ENCODE peak calls at places on chromosomes 6 and 20, in four cellular contexts. D is effector memory CD4-positive, alpha-beta T cell; C is A549; T is fibroblast of pulmonary artery. P is an unnamed sample.

GRCh38 chr6:33430991-33431879 is 11.4 kb downstream of the SYNGAP1 start:
- DNase-seq in T (peak), C (peak), D (peak), P (peak)

GRCh38 chr20:57526885-57527566 is 2.1 kb upstream of the CTCFL start:
- DNase-seq in D (no peak), C (no peak), T (no peak), P (no peak)

GRCh38 chr6:139433647-139434419 is 59.4 kb upstream of the CITED2 start:
- DNase-seq in D (no peak), T (peak), C (no peak), P (no peak)

GRCh38 chr6:1208876-1209275 is 103.0 kb upstream of the FOXQ1 start:
- DNase-seq in C (no peak), D (no peak), T (no peak), P (no peak)

GRCh38 chr20:11582073-11582472 is 335.6 kb upstream of the BTBD3 start:
- DNase-seq in T (peak), D (no peak), C (no peak), P (no peak)

GRCh38 chr20:47272893-47273590 is 83.5 kb downstream of the ZMYND8 start:
- DNase-seq in C (peak), D (peak), T (peak), P (peak)

GRCh38 chr20:25040438-25040831 is 17.5 kb downstream of the ACSS1 start:
- DNase-seq in C (no peak), T (peak), D (no peak), P (no peak)

GRCh38 chr6:35061651-35062410 is 79.3 kb downstream of the TCP11 start:
- DNase-seq in T (no peak), C (no peak), D (no peak), P (no peak)

GRCh38 chr6:44270526-44271405 is 516 bp downstream of the TMEM151B start:
- DNase-seq in C (no peak), T (no peak), D (no peak), P (no peak)

GRCh38 chr6:136962661-136963060 is 40.6 kb downstream of the SLC35D3 start:
- DNase-seq in D (no peak), T (peak), C (no peak), P (no peak)

GRCh38 chr6:170075659-170076223 is 215.1 kb downstream of the DLL1 start:
- DNase-seq in C (no peak), T (no peak), D (no peak), P (no peak)

GRCh38 chr6:5663256-5663655 is 343.5 kb downstream of the NRN1 start:
- DNase-seq in T (no peak), D (no peak), C (no peak), P (no peak)

GRCh38 chr20:19995220-19995863 is 21.8 kb upstream of the NAA20 start:
- DNase-seq in T (peak), D (no peak), C (peak), P (peak)

GRCh38 chr20:51586005-51586440 is 43.5 kb upstream of the NFATC2 start:
- DNase-seq in T (peak), D (no peak), C (peak), P (no peak)

GRCh38 chr20:50699688-50700087 is 8.3 kb upstream of the RIPOR3 start:
- DNase-seq in T (no peak), C (no peak), D (no peak), P (no peak)

GRCh38 chr20:53444386-53444785 is 149.3 kb downstream of the ZNF217 start:
- DNase-seq in D (no peak), C (no peak), T (no peak), P (no peak)

GRCh38 chr6:30507849-30508843 is 18.8 kb downstream of the HLA-E start:
- DNase-seq in C (no peak), D (no peak), T (no peak), P (no peak)

GRCh38 chr6:88238901-88239300 is 72.8 kb upstream of the CNR1 start:
- DNase-seq in D (no peak), T (no peak), C (no peak), P (no peak)

GRCh38 chr6:18245642-18246041 is 18.7 kb downstream of the DEK start:
- DNase-seq in C (no peak), T (no peak), D (no peak), P (peak)

GRCh38 chr6:12119085-12119588 is 107.0 kb downstream of the HIVEP1 start:
- DNase-seq in D (peak), T (no peak), C (peak), P (no peak)

GRCh38 chr20:29878281-29878741 is 1379.2 kb upstream of the DEFB115 start:
- DNase-seq in D (no peak), T (peak), C (peak), P (no peak)

GRCh38 chr6:18263561-18264337 is 581 bp downstream of the DEK start:
- DNase-seq in D (peak), T (peak), C (peak), P (no peak)

GRCh38 chr6:55578537-55579363 is at the start of gene HMGCLL1:
- DNase-seq in D (no peak), T (no peak), C (peak), P (no peak)
- H3K4me3 ChIP-seq in D (no peak), T (no peak), C (peak), P (no peak)

DNA sequence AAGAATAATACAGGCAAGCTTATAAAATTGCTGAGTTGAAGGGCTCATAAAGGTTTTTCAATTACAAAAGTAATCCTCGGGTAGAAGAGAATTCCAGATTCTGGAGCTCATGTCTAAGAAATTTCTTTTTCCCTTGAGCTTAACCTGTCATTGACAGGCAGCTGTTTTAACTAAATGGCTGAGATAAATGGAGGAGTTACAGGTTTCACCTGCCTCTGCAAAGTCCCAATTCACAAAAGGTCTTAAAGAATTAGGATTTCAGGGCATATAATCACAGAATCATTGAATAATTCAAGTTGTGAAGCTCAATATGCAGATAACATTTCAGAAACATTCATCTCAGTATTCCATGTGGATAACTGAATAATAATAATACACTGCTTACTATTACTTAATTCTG is 660.1 kb upstream of the NRSN1 start:
- DNase-seq in D (no peak), T (no peak), C (no peak), P (no peak)
- H3K4me3 ChIP-seq in D (no peak), T (no peak), C (no peak), P (no peak)

GRCh38 chr6:16711551-16712249 is 49.6 kb downstream of the ATXN1 start:
- DNase-seq in T (no peak), C (no peak), D (peak), P (no peak)

GRCh38 chr6:16713597-16713996 is 47.7 kb downstream of the ATXN1 start:
- DNase-seq in T (no peak), D (no peak), C (no peak), P (no peak)

GRCh38 chr6:16712250-16712930 is 48.9 kb downstream of the ATXN1 start:
- DNase-seq in C (no peak), D (no peak), T (peak), P (no peak)

GRCh38 chr6:16716450-16716858 is 44.8 kb downstream of the ATXN1 start:
- DNase-seq in T (no peak), C (no peak), D (no peak), P (no peak)

DNA sequence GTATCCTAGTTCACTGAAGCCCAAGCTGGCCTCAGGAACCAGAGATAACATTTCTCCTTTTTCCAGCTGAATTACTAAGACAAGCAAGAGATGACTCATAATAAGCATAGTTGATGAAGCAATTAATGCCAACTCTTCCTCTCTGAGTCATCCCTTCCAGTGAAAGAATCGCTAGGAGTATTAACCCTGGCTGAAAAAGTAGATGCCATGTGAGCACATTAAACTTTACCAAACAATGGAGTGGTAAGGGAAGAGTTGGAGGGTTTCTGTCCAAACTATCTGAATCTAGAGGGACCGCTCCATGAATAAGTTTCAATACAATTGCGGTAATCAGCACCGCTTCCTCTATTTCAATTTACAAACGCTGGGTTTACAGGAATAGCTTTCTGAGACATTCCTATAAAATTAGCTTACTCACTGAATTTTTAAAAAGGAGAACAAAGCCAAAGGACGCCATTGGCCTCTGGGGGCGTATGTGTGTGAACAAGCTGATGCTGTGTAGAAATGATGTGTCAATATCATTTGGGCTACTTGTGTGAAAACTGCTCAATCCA is 48.3 kb downstream of the ATXN1 start:
- DNase-seq in D (no peak), C (no peak), T (peak), P (peak)
- H3K4me3 ChIP-seq in D (peak), C (peak), T (peak), P (no peak)

GRCh38 chr20:32206383-32207210 is 946 bp downstream of the PLAGL2 start:
- DNase-seq in D (no peak), C (no peak), T (no peak), P (no peak)

GRCh38 chr20:32203556-32204484 is 3.7 kb downstream of the PLAGL2 start:
- DNase-seq in C (no peak), T (peak), D (no peak), P (no peak)

GRCh38 chr20:32204485-32205115 is 2.9 kb downstream of the PLAGL2 start:
- DNase-seq in D (no peak), T (no peak), C (no peak), P (no peak)

GRCh38 chr20:32207211-32207625 is 325 bp downstream of the PLAGL2 start:
- DNase-seq in D (no peak), T (no peak), C (peak), P (no peak)

DNA sequence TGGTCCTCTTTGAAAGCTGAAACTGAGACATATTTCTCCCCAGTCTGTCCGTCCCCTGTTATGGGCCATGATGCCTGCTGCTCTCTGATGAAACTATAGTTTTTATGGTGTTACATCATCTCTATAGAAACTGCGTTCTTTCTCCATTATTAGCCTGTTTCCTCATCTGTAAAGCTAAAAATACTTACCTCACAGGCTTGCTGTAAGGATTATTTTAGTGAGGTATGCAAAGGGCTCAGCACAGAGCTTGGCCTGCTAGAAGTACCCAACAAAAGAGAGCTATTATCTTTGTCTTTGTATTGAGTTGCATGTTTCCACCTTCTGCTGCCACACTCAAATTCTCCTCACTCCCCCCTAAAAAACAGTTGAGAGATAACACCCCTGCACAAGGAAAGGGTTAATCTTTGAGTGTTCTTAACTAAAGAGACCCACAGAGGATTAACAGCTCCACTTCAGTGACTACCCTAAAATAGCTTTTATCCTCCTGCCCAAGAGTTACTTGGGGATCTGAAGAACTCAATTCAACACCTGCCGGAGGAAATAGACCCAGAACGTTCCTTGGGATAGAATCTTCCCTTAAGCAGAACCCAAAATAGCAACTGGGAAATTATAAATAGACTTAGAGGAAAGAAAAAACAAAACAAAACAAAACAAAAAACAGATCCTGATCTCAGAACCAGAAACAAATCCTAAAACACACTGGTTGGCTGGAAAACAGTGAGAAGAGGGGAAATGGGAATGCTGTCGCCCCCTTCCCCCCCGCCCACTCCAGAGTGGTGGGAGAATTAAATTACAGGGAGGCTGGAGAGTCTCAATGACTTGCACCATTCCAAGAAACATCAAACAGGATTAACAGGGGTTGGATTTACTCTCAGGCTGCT is 1.8 kb downstream of the PLAGL2 start:
- DNase-seq in T (peak), D (no peak), C (no peak), P (no peak)
- H3K4me3 ChIP-seq in T (peak), D (no peak), C (peak), P (peak)

P was measured in Jurkat, Clone E6-1.